ENCODE peak calls at places on chromosomes 6 and 20, in eight cellular contexts. B, L, N, Y, E, O, H and U are unnamed samples.

GRCh38 chr20:58447733-58448391 is 58.8 kb downstream of the VAPB start:
- DNase-seq in H (peak; percentile 63), O (no peak), L (no peak), N (peak; percentile 52), B (no peak), E (no peak), Y (no peak), U (no peak)

GRCh38 chr20:58682656-58683055 is 9.9 kb upstream of the NPEPL1 start:
- DNase-seq in L (no peak), B (no peak), O (no peak), H (no peak), Y (no peak), E (no peak), N (peak; percentile 88), U (no peak)

GRCh38 chr6:65595540-65595939 is 111.5 kb downstream of the EYS start:
- DNase-seq in Y (no peak), O (no peak), H (no peak), L (no peak), N (no peak), E (no peak), B (no peak), U (no peak)

GRCh38 chr6:135181333-135182119 is 418 bp downstream of the MYB start:
- DNase-seq in H (no peak), Y (no peak), E (no peak), L (no peak), B (peak; percentile 42), O (no peak), N (no peak), U (peak; percentile 62)

GRCh38 chr6:113293106-113293505 is 564.0 kb upstream of the MARCKS start:
- DNase-seq in L (no peak), N (no peak), B (no peak), Y (no peak), E (no peak), H (no peak), O (no peak), U (no peak)

GRCh38 chr6:126337323-126337722 is 2.6 kb upstream of the CENPW start:
- DNase-seq in L (peak; percentile 19), Y (no peak), E (peak; percentile 1), N (peak; percentile 91), B (no peak), O (peak; percentile 62), H (no peak), U (peak; percentile 68)

GRCh38 chr6:129486333-129486732 is 223.6 kb downstream of the ARHGAP18 start:
- DNase-seq in Y (no peak), E (no peak), H (no peak), B (no peak), L (no peak), O (no peak), N (no peak), U (no peak)

GRCh38 chr20:63475209-63475608 is 2.8 kb upstream of the KCNQ2 start:
- DNase-seq in N (peak; percentile 34), Y (no peak), E (no peak), B (no peak), O (no peak), H (peak; percentile 45), L (no peak), U (no peak)

GRCh38 chr6:118580585-118581419 is 32.7 kb downstream of the PLN start:
- DNase-seq in L (no peak), E (no peak), O (peak; percentile 81), Y (peak; percentile 57), H (peak; percentile 63), B (no peak), N (peak; percentile 89), U (peak; percentile 77)

GRCh38 chr6:11766589-11767450 is 11.8 kb downstream of the ADTRP start:
- DNase-seq in L (peak; percentile 95), B (no peak), O (peak; percentile 93), Y (peak; percentile 91), H (peak; percentile 97), E (no peak), N (peak; percentile 98), U (no peak)

GRCh38 chr20:37362821-37363220 is 16.9 kb downstream of the SRC start:
- DNase-seq in E (no peak), L (no peak), O (no peak), B (no peak), H (no peak), N (no peak), Y (no peak), U (no peak)

GRCh38 chr6:138487122-138487604 is 12.1 kb downstream of the NHSL1 start:
- DNase-seq in E (no peak), Y (no peak), N (peak; percentile 83), O (no peak), L (no peak), H (no peak), B (no peak), U (no peak)

GRCh38 chr6:6825986-6826901 is 237.7 kb downstream of the LY86 start:
- DNase-seq in B (no peak), E (no peak), N (peak; percentile 7), H (no peak), O (no peak), Y (peak; percentile 50), L (no peak), U (no peak)

GRCh38 chr6:42714098-42714761 is 8.2 kb downstream of the PRPH2 start:
- DNase-seq in O (no peak), B (no peak), L (no peak), N (peak; percentile 79), E (no peak), Y (no peak), H (no peak), U (no peak)

GRCh38 chr6:45498620-45499019 is 120.9 kb upstream of the SUPT3H start:
- DNase-seq in O (no peak), B (no peak), Y (no peak), L (no peak), H (no peak), E (no peak), N (no peak), U (no peak)

GRCh38 chr6:89580997-89581666 is 57.4 kb downstream of the LYRM2 start:
- DNase-seq in L (no peak), B (no peak), O (no peak), N (no peak), Y (no peak), H (no peak), E (no peak), U (no peak)

GRCh38 chr6:108526739-108527174 is 34.0 kb upstream of the FOXO3 start:
- DNase-seq in L (no peak), B (peak; percentile 48), E (no peak), N (peak; percentile 55), H (peak; percentile 48), O (no peak), Y (no peak), U (no peak)

GRCh38 chr20:58131111-58131510 is 97.3 kb downstream of the ANKRD60 start:
- DNase-seq in E (no peak), B (no peak), L (no peak), Y (no peak), H (no peak), N (peak; percentile 79), O (no peak), U (no peak)

GRCh38 chr6:44824567-44824966 is 437.1 kb downstream of the CDC5L start:
- DNase-seq in B (no peak), Y (no peak), L (no peak), N (no peak), O (no peak), H (no peak), E (no peak), U (no peak)

GRCh38 chr6:75386050-75386770 is 101.6 kb upstream of the TMEM30A start:
- DNase-seq in E (no peak), L (no peak), B (no peak), O (peak; percentile 67), Y (no peak), N (peak; percentile 81), H (no peak), U (no peak)

GRCh38 chr6:133288662-133289061 is 47.5 kb downstream of the EYA4 start:
- DNase-seq in O (no peak), N (no peak), L (no peak), E (no peak), B (no peak), Y (no peak), H (no peak), U (no peak)

GRCh38 chr6:158642805-158643489 is 1.6 kb downstream of the DYNLT1 start:
- DNase-seq in B (no peak), N (no peak), O (no peak), L (no peak), E (no peak), Y (no peak), H (peak; percentile 25), U (peak; percentile 61)

GRCh38 chr6:157215702-157216101 is 107.6 kb downstream of the TMEM242 start:
- DNase-seq in O (no peak), H (no peak), L (no peak), N (no peak), Y (no peak), E (no peak), B (no peak), U (no peak)

GRCh38 chr20:44401052-44401769 is 45.7 kb downstream of the HNF4A start:
- DNase-seq in E (no peak), L (no peak), H (no peak), B (no peak), N (no peak), Y (no peak), O (no peak), U (no peak)

GRCh38 chr6:36760685-36761435 is 63.2 kb downstream of the RAB44 start:
- DNase-seq in N (no peak), B (no peak), E (peak; percentile 10), O (no peak), L (no peak), H (no peak), Y (no peak), U (no peak)

GRCh38 chr20:51966296-51966971 is 164.1 kb upstream of the SALL4 start:
- DNase-seq in Y (peak; percentile 78), B (no peak), N (peak; percentile 61), L (no peak), E (no peak), O (no peak), H (peak; percentile 66), U (no peak)